ENCODE peak calls at places on chromosomes 6 and 20, in seven cellular contexts. D is upper lobe of right lung, Y is K562, V is NT2/D1, R is testis, C is ovary, K is GM12865. Q is an unnamed sample.

GRCh38 chr20:49685161-49685601 is 28.5 kb downstream of the B4GALT5 start:
- DNase-seq in D (no peak), Y (no peak), V (no peak), R (no peak), C (peak; percentile 39), K (peak; percentile 73), Q (no peak)

GRCh38 chr6:56101141-56101553 is 146.2 kb downstream of the COL21A1 start:
- DNase-seq in D (no peak), Y (no peak), V (no peak), R (no peak), C (no peak), K (no peak), Q (no peak)

GRCh38 chr6:56144538-56145324 is 102.6 kb downstream of the COL21A1 start:
- DNase-seq in D (no peak), Y (no peak), V (no peak), R (no peak), C (no peak), K (no peak), Q (no peak)

GRCh38 chr6:93048381-93048780 is 371.0 kb downstream of the EPHA7 start:
- DNase-seq in D (no peak), Y (no peak), V (peak; percentile 15), R (no peak), C (no peak), K (no peak), Q (no peak)

GRCh38 chr6:15628499-15629131 is 34.2 kb downstream of the DTNBP1 start:
- DNase-seq in D (no peak), Y (no peak), V (no peak), R (no peak), C (no peak), K (no peak), Q (no peak)

GRCh38 chr20:13098720-13099355 is 90.1 kb downstream of the SPTLC3 start:
- DNase-seq in D (no peak), Y (no peak), V (no peak), R (no peak), C (no peak), K (no peak), Q (no peak)

GRCh38 chr6:47146426-47147174 is 104.5 kb upstream of the ADGRF1 start:
- DNase-seq in D (no peak), Y (no peak), V (peak; percentile 33), R (no peak), C (no peak), K (no peak), Q (no peak)

GRCh38 chr6:81265106-81265505 is 487.4 kb downstream of the TENT5A start:
- DNase-seq in D (no peak), Y (no peak), V (no peak), R (no peak), C (no peak), K (no peak), Q (no peak)

GRCh38 chr6:97765480-97765879 is 482.5 kb upstream of the MMS22L start:
- DNase-seq in D (no peak), Y (no peak), V (no peak), R (no peak), C (no peak), K (no peak), Q (no peak)

GRCh38 chr6:97774973-97775372 is 492.0 kb upstream of the MMS22L start:
- DNase-seq in D (no peak), Y (no peak), V (no peak), R (no peak), C (no peak), K (no peak), Q (no peak)

DNA sequence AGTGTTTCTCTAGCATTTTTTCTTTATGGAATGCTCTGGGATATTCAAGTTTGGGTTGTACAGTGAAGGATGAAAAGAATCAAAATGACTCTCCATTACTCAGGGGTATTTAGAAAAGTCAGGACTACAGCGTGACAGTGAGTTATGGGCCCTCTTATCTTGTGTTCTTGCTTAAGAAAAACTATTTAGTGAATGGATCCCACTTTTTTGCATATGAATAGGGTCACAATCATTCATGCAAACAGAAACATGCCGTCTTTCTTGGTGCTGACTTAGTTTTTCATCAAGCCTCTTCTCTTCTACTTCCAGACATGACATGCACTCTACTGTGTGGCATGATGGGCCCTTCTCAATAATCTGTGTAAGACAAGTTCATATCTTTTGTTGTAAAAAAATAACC is 488.3 kb upstream of the MMS22L start:
- DNase-seq in D (no peak), Y (no peak), V (no peak), R (no peak), C (no peak), K (no peak), Q (no peak)
- H3K4me3 ChIP-seq in D (no peak overlapping the region), Y (no peak overlapping the region), V (no peak overlapping the region), R (no peak overlapping the region), C (no peak overlapping the region), K (no peak overlapping the region), Q (no peak overlapping the region)

DNA sequence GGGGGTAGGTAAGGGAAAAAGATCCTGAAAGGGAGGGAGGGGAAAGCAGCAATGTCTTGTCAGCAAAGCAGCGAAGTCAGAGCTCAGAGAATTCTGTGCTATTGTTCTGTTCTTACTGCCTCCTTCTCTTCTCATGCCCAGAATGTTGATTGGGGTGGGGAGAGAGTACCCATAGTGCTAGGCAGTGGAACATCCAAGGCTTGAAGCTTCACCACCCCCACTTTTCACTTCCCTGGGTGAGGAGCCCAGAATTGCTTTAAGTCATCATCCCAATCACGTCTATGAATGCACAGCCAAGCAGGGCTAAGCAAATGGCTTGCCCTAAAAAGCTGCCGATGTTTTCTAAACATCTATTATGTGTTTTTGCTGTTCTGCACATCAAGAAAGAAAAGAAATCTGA is 16.5 kb downstream of the REPS1 start:
- DNase-seq in D (no peak), Y (no peak), V (no peak), R (no peak), C (no peak), K (no peak), Q (peak; percentile 31)
- H3K4me3 ChIP-seq in D (no peak overlapping the region), Y (no peak overlapping the region), V (no peak overlapping the region), R (no peak overlapping the region), C (no peak overlapping the region), K (no peak overlapping the region), Q (no peak overlapping the region)

GRCh38 chr6:41723178-41723935 is 12.1 kb downstream of the TFEB start:
- DNase-seq in D (peak; percentile 93), Y (peak; percentile 48), V (no peak), R (peak; percentile 50), C (no peak), K (peak; percentile 94), Q (no peak)
- H3K4me3 ChIP-seq in D (no peak overlapping the region), Y (no peak overlapping the region), V (no peak overlapping the region), R (no peak overlapping the region), C (no peak overlapping the region), K (peak overlapping the region; percentile 83), Q (no peak overlapping the region)

DNA sequence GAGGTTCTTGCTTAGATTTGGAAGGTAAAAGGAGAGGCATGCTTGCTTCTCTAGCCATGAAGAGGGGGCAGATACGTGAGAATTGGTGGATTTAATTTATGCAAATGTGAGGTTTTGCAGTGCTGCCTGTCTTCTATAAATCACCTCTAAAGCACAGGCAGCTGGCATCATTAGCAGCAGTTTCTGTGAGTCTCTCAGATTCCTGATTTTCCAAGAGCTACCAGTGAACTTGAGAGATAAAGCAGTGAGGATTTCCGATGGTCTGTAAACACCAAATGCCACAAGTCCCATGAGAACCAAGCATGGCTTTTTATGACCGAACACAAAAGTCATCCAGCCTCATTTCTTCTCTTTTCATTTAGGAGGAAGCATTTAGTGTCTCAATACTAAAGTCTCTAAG is 3.2 kb upstream of the SIRPB2 start:
- DNase-seq in D (no peak), Y (no peak), V (no peak), R (no peak), C (no peak), K (no peak), Q (no peak)
- H3K4me3 ChIP-seq in D (no peak overlapping the region), Y (no peak overlapping the region), V (no peak overlapping the region), R (no peak overlapping the region), C (no peak overlapping the region), K (no peak overlapping the region), Q (no peak overlapping the region)

GRCh38 chr6:108132863-108133262 is 33.0 kb upstream of the NR2E1 start:
- DNase-seq in D (no peak), Y (no peak), V (no peak), R (no peak), C (no peak), K (no peak), Q (no peak)
- H3K4me3 ChIP-seq in D (no peak overlapping the region), Y (no peak overlapping the region), V (no peak overlapping the region), R (no peak overlapping the region), C (no peak overlapping the region), K (no peak overlapping the region), Q (no peak overlapping the region)

GRCh38 chr20:62818592-62819493 is 2.0 kb downstream of the COL9A3 start:
- DNase-seq in D (no peak), Y (no peak), V (no peak), R (peak; percentile 57), C (peak; percentile 63), K (no peak), Q (no peak)
- H3K4me3 ChIP-seq in D (no peak overlapping the region), Y (no peak overlapping the region), V (peak overlapping the region; percentile 65), R (no peak overlapping the region), C (no peak overlapping the region), K (no peak overlapping the region), Q (no peak overlapping the region)

GRCh38 chr6:137488736-137489409 is 5.3 kb downstream of the OLIG3 start:
- DNase-seq in D (peak; percentile 61), Y (no peak), V (no peak), R (no peak), C (no peak), K (no peak), Q (peak; percentile 30)

GRCh38 chr6:137490506-137490905 is 3.7 kb downstream of the OLIG3 start:
- DNase-seq in D (no peak), Y (no peak), V (no peak), R (no peak), C (no peak), K (no peak), Q (no peak)

GRCh38 chr6:137487947-137488735 is 6.1 kb downstream of the OLIG3 start:
- DNase-seq in D (no peak), Y (no peak), V (no peak), R (no peak), C (no peak), K (no peak), Q (peak; percentile 38)

GRCh38 chr6:137490961-137491360 is 3.2 kb downstream of the OLIG3 start:
- DNase-seq in D (no peak), Y (no peak), V (no peak), R (no peak), C (no peak), K (no peak), Q (peak; percentile 21)

DNA sequence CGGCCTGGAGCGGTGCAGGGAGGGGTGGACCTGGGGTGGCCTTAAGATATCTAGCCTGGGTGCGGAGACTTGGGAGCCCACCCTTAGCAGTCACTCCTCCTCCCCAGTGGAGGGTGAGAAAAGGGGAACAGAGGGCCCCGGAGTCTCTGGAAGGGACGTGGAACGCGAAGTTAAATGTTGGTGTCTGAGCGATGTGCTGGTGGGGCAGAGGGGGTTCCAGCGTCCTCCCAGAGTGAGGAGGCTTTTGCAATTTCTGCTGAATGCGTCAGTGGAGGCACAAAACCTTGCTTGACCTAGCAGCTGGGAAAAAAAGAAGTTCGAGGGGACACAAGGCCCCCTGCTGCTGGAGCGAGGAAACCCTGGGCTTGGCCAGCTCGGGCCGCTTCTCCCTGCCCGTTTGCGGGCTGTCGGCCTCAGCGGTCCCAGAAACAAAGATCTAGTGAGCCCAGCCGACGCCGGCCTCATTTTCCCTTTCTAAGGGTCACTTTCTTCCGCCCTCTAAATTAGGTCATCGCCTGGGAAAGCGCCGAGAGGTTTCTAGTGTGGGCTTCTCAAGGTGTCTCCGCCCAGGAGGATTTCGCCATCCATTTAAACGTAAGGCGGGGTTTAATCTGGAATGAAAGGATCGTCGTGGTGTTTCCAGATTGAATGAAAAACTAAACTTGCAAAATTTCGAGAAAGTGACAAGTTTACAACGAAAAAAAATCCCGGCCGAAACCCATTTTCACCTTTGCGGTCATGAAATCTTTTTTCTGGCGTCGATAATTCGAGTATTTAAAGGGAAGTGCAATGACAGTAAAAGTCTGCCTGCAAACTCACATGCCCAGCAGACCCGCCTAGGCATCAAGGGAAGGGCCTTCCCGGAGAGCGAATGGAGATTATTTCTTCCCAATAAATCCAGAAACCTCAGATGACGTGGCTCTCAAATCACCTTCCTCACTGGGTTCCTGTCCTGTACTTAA is 4.5 kb downstream of the OLIG3 start:
- DNase-seq in D (no peak), Y (no peak), V (no peak), R (no peak), C (no peak), K (no peak), Q (peak; percentile 46)
- H3K4me3 ChIP-seq in D (no peak overlapping the region), Y (no peak overlapping the region), V (peak overlapping the region; percentile 34), R (peak overlapping the region; percentile 18), C (no peak overlapping the region), K (no peak overlapping the region), Q (no peak overlapping the region)

Q was measured in neuronal stem cell.